ENCODE peak calls at places on chromosomes 13 and 19, in five cellular contexts. V is H1, M is HepG2, Q is NT2/D1, U is GM12878. Z is an unnamed sample.

GRCh38 chr13:32515246-32515645 is 23.3 kb downstream of the N4BP2L2 start:
- DNase-seq in U (no peak), Q (no peak), V (no peak), M (no peak), Z (no peak)

GRCh38 chr13:113410472-113411201 is 42.7 kb downstream of the ADPRHL1 start:
- DNase-seq in Q (no peak), V (no peak), U (no peak), M (peak), Z (no peak)

GRCh38 chr13:42039457-42039945 is 8.9 kb upstream of the DGKH start:
- DNase-seq in M (no peak), V (no peak), U (peak), Q (no peak), Z (peak)

GRCh38 chr13:70568571-70568970 is 460.3 kb upstream of the KLHL1 start:
- DNase-seq in V (no peak), M (peak), U (peak), Q (peak), Z (peak)

GRCh38 chr13:79799466-79799865 is 318.5 kb downstream of the NDFIP2 start:
- DNase-seq in M (no peak), U (no peak), V (no peak), Q (no peak), Z (no peak)

GRCh38 chr13:24159362-24159761 is 1.2 kb upstream of the SPATA13 start:
- DNase-seq in Q (no peak), V (no peak), U (no peak), M (no peak), Z (no peak)

GRCh38 chr19:44677019-44677809 is 5.9 kb downstream of the CEACAM19 start:
- DNase-seq in V (no peak), Q (peak), M (no peak), U (no peak), Z (peak)

GRCh38 chr19:38718747-38719543 is 25.3 kb downstream of the CAPN12 start:
- DNase-seq in Q (no peak), M (no peak), V (no peak), U (no peak), Z (no peak)

GRCh38 chr13:109717686-109718085 is 68.7 kb downstream of the IRS2 start:
- DNase-seq in V (no peak), M (no peak), U (no peak), Q (no peak), Z (no peak)

GRCh38 chr19:10740798-10741197 is 22.9 kb downstream of the DNM2 start:
- DNase-seq in M (no peak), V (no peak), U (no peak), Q (no peak), Z (no peak)

GRCh38 chr13:19148561-19148960 is 33.1 kb downstream of the TUBA3C start:
- DNase-seq in U (no peak), Q (no peak), M (no peak), V (no peak), Z (no peak)

GRCh38 chr13:74251778-74252519 is 117.7 kb upstream of the KLF12 start:
- DNase-seq in Q (no peak), M (no peak), U (no peak), V (no peak), Z (no peak)

GRCh38 chr13:113616991-113617749 is 32.6 kb downstream of the TFDP1 start:
- DNase-seq in M (no peak), U (no peak), V (peak), Q (peak), Z (no peak)

GRCh38 chr13:98457053-98457452 is 119.9 kb downstream of the STK24 start:
- DNase-seq in Q (no peak), U (no peak), M (no peak), V (no peak), Z (no peak)

GRCh38 chr13:101397742-101398141 is 18.6 kb downstream of the NALCN start:
- DNase-seq in U (no peak), V (no peak), M (no peak), Q (no peak), Z (no peak)

GRCh38 chr19:15529774-15530372 is 21.5 kb downstream of the CYP4F22 start:
- DNase-seq in U (no peak), Q (no peak), V (no peak), M (no peak), Z (no peak)

GRCh38 chr13:106533940-106534843 is 1.3 kb downstream of the EFNB2 start:
- DNase-seq in Q (no peak), V (no peak), M (no peak), U (no peak), Z (no peak)

GRCh38 chr13:59409651-59410200 is 754.0 kb downstream of the DIAPH3 start:
- DNase-seq in M (no peak), U (no peak), V (no peak), Q (peak), Z (no peak)

GRCh38 chr19:16206637-16207036 is 8.9 kb downstream of the AP1M1 start:
- DNase-seq in Q (no peak), U (no peak), V (no peak), M (no peak), Z (no peak)

GRCh38 chr13:49667773-49668172 is 23.5 kb downstream of the EBPL start:
- DNase-seq in M (no peak), Q (no peak), U (no peak), V (no peak), Z (no peak)

GRCh38 chr13:42525035-42525504 is 48.9 kb upstream of the TNFSF11 start:
- DNase-seq in V (no peak), M (no peak), Q (no peak), U (no peak), Z (no peak)

GRCh38 chr13:30998548-30999140 is 66.2 kb downstream of the TEX26 start:
- DNase-seq in Q (no peak), M (no peak), U (no peak), V (no peak), Z (no peak)

GRCh38 chr13:39961036-39961435 is 305.6 kb downstream of the COG6 start:
- DNase-seq in M (peak), V (no peak), U (no peak), Q (no peak), Z (no peak)

GRCh38 chr19:31784631-31785237 is 435.5 kb upstream of the TSHZ3 start:
- DNase-seq in V (no peak), U (no peak), M (no peak), Q (no peak), Z (no peak)

GRCh38 chr13:95568131-95568530 is 15.6 kb downstream of the CLDN10 start:
- DNase-seq in U (no peak), Q (no peak), V (no peak), M (no peak), Z (no peak)

GRCh38 chr19:24159707-24160106 is 72.7 kb downstream of the ZNF254 start:
- DNase-seq in U (no peak), V (peak), Q (no peak), M (peak), Z (peak)

GRCh38 chr13:48567521-48568331 is 34.8 kb upstream of the RCBTB2 start:
- DNase-seq in U (no peak), M (peak), V (no peak), Q (no peak), Z (no peak)

GRCh38 chr13:32409561-32410440 is 18.1 kb downstream of the N4BP2L1 start:
- DNase-seq in Q (no peak), U (no peak), V (no peak), M (no peak), Z (peak)

GRCh38 chr19:38729653-38730469 is 14.4 kb downstream of the CAPN12 start:
- DNase-seq in Q (peak), U (no peak), M (peak), V (peak), Z (peak)

GRCh38 chr19:39057615-39058014 is 25.3 kb upstream of the FBXO27 start:
- DNase-seq in V (no peak), M (no peak), U (no peak), Q (no peak), Z (no peak)

GRCh38 chr19:47389150-47389556 is 30.2 kb downstream of the MEIS3 start:
- DNase-seq in V (no peak), M (peak), U (no peak), Q (no peak), Z (no peak)

GRCh38 chr13:110218601-110219201 is 88.3 kb downstream of the COL4A1 start:
- DNase-seq in U (no peak), Q (no peak), M (no peak), V (no peak), Z (no peak)

GRCh38 chr19:55552620-55553019 is 7.3 kb upstream of the SBK3 start:
- DNase-seq in U (no peak), V (no peak), Q (no peak), M (peak), Z (no peak)

GRCh38 chr13:87884874-87885273 is 213.7 kb downstream of the SLITRK5 start:
- DNase-seq in V (peak), M (no peak), U (no peak), Q (peak), Z (peak)

GRCh38 chr19:5585461-5586299 is 17.9 kb upstream of the TINCR start:
- DNase-seq in M (no peak), U (no peak), Q (peak), V (no peak), Z (no peak)

GRCh38 chr19:5587071-5587455 is 19.3 kb upstream of the TINCR start:
- DNase-seq in M (no peak), U (no peak), Q (no peak), V (no peak), Z (no peak)

GRCh38 chr19:5588441-5588840 is 20.7 kb upstream of the TINCR start:
- DNase-seq in M (no peak), U (no peak), V (no peak), Q (no peak), Z (no peak)

GRCh38 chr19:5587661-5588060 is 19.9 kb upstream of the TINCR start:
- DNase-seq in U (no peak), M (no peak), Q (no peak), V (no peak), Z (no peak)

DNA sequence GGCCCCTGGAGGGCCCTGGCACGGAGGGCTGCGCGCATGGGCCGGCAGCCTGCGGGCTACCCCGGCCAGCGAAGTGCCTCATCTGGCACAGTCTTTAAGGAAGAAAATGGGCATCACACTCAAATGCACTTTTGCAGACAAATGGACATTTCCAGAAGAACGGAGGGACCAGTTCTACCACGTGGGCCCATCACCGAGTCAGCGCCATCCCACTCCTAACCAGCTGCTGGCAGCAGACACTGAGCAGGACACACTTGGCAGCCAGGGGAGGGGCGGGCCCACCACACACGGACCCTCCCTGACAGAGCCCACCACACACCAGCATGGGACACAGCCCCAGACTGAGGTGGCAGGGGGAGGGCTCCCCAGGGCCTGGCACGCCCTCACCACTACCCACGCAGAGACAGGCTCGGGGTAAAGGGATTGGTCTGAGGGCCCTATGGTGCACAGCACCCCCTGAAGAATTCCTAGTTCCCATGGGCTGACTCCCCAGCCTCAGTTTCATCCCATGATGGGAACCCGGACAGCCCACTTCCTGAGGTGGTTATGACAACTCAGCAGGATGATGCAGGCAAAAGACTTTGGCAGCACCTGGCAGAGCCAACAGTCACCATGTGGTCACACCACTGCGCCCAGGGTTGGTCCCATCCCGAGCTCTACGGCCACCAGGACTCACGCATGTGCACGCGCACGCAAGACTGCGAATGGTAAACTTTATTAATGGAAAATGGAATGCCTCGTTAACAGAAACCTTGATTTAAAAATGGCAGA is 18.7 kb upstream of the TINCR start:
- DNase-seq in V (no peak), Q (no peak), M (no peak), U (no peak), Z (no peak)
- TF ChIP-seq SUZ12 in V (no peak), Q (no peak), M (no peak), U (no peak), Z (no peak)

DNA sequence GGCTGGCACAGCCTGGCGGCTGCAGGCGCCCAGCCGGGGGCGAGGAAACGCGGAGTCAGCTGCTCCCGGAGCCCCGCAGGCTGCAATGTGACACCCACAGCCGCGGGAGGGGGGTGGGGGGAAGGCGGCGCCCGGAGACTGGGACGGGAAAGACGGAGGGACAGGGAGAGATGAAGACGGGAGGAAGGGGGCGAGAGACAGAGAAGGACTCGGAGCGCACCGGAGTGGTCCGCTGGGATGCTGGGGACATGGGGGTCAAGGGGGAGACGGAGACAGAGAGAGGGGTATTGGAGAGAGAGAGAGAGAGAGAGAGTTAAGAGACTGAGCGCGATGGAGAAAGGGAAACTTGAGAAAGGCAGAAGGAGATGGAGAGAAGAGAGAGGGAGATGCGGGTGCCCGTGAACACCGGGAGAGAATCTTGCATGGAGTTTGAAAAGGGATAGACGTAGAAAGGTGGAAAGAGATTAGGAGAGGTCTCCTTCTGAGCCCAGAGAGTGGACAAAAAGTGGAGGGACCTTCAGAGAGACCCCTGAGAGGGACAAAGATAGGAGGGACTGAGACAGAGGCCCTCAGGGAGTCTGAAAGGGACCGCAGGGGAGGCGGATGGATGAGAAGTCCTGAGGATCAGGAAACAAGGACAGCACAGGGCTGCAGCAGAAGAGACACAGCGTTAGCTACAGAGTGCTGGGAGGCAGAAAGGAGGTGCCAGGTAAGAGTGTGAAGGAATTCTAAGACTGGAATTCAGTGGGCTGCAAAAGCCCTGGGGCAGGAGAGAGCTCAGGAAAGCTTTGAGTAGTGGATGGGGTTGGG is 1.0 kb downstream of the SCN1B start:
- DNase-seq in U (no peak), M (no peak), V (no peak), Q (no peak), Z (peak)
- TF ChIP-seq SUZ12 in U (no peak), M (no peak), V (peak), Q (no peak), Z (no peak)

GRCh38 chr19:35973487-35973886 is 21.5 kb upstream of the SDHAF1 start:
- DNase-seq in Q (no peak), V (no peak), U (no peak), M (no peak), Z (no peak)
- TF ChIP-seq SUZ12 in Q (no peak), V (no peak), U (no peak), M (no peak), Z (no peak)

GRCh38 chr13:28110414-28110813 is 10.0 kb upstream of the FLT3 start:
- DNase-seq in Q (no peak), M (no peak), V (no peak), U (no peak), Z (no peak)
- TF ChIP-seq SUZ12 in Q (no peak), M (no peak), V (no peak), U (no peak), Z (no peak)

Z was measured in HEK293T.